ENCODE peak calls at places on chromosomes 1 and 21, in ten cellular contexts. Q, O, C, G, E, N, D, V, W and Y are unnamed samples.

GRCh38 chr1:114341886-114342285 is 169.1 kb downstream of the TRIM33 start:
- DNase-seq in Q (no peak), O (no peak), C (peak), G (no peak), E (no peak), N (no peak), D (no peak), V (no peak), W (no peak), Y (peak)

GRCh38 chr1:117825414-117825813 is 104.0 kb downstream of the GDAP2 start:
- DNase-seq in Q (no peak), O (no peak), C (no peak), G (no peak), E (no peak), N (no peak), D (no peak), V (no peak), W (no peak), Y (no peak)

GRCh38 chr1:53368314-53369033 is 40.6 kb upstream of the LRP8 start:
- DNase-seq in Q (no peak), O (no peak), C (no peak), G (peak), E (peak), N (no peak), D (no peak), V (no peak), W (no peak), Y (no peak)

GRCh38 chr1:2314297-2314802 is 77.0 kb downstream of the MORN1 start:
- DNase-seq in Q (peak), O (peak), C (peak), G (peak), E (peak), N (peak), D (no peak), V (peak), W (peak), Y (peak)

GRCh38 chr1:201954263-201955008 is 867 bp upstream of the TIMM17A start:
- DNase-seq in Q (no peak), O (no peak), C (no peak), G (no peak), E (no peak), N (no peak), D (no peak), V (no peak), W (no peak), Y (no peak)

GRCh38 chr1:107262472-107263286 is 121.8 kb downstream of the NTNG1 start:
- DNase-seq in Q (no peak), O (no peak), C (peak), G (no peak), E (no peak), N (no peak), D (no peak), V (no peak), W (no peak), Y (no peak)

GRCh38 chr1:154325583-154326545 is 539 bp downstream of the ATP8B2 start:
- DNase-seq in Q (peak), O (peak), C (peak), G (peak), E (peak), N (peak), D (no peak), V (peak), W (peak), Y (peak)

GRCh38 chr1:90407737-90408136 is 309.4 kb downstream of the BARHL2 start:
- DNase-seq in Q (no peak), O (no peak), C (no peak), G (no peak), E (no peak), N (no peak), D (no peak), V (no peak), W (no peak), Y (no peak)

GRCh38 chr1:94029135-94029993 is 91.6 kb downstream of the ABCA4 start:
- DNase-seq in Q (no peak), O (no peak), C (no peak), G (no peak), E (no peak), N (no peak), D (no peak), V (no peak), W (no peak), Y (no peak)

GRCh38 chr21:31862078-31862477 is 10.7 kb upstream of the HUNK start:
- DNase-seq in Q (no peak), O (no peak), C (no peak), G (no peak), E (no peak), N (no peak), D (no peak), V (no peak), W (no peak), Y (no peak)

GRCh38 chr1:30310966-30311742 is 412.2 kb downstream of the MATN1 start:
- DNase-seq in Q (no peak), O (no peak), C (no peak), G (peak), E (no peak), N (no peak), D (no peak), V (no peak), W (no peak), Y (no peak)

GRCh38 chr1:75632350-75632949 is 21.5 kb upstream of the SLC44A5 start:
- DNase-seq in Q (peak), O (peak), C (peak), G (no peak), E (no peak), N (peak), D (no peak), V (no peak), W (peak), Y (peak)

GRCh38 chr1:20430355-20431290 is 55.4 kb downstream of the CAMK2N1 start:
- DNase-seq in Q (peak), O (peak), C (no peak), G (no peak), E (peak), N (peak), D (no peak), V (peak), W (no peak), Y (peak)

GRCh38 chr1:230937370-230937769 is 41.3 kb downstream of the TTC13 start:
- DNase-seq in Q (no peak), O (peak), C (peak), G (no peak), E (no peak), N (peak), D (no peak), V (no peak), W (no peak), Y (peak)

GRCh38 chr1:167052389-167052788 is 37.8 kb downstream of the GPA33 start:
- DNase-seq in Q (peak), O (no peak), C (no peak), G (no peak), E (no peak), N (no peak), D (no peak), V (no peak), W (no peak), Y (peak)

GRCh38 chr1:221419513-221420088 is 322.3 kb downstream of the DUSP10 start:
- DNase-seq in Q (no peak), O (peak), C (peak), G (no peak), E (no peak), N (peak), D (no peak), V (no peak), W (no peak), Y (peak)

GRCh38 chr1:67618285-67619018 is 66.5 kb upstream of the GADD45A start:
- DNase-seq in Q (peak), O (peak), C (peak), G (peak), E (peak), N (peak), D (no peak), V (no peak), W (peak), Y (peak)

GRCh38 chr1:168431882-168432281 is 111.9 kb downstream of the XCL2 start:
- DNase-seq in Q (no peak), O (no peak), C (no peak), G (no peak), E (no peak), N (no peak), D (no peak), V (no peak), W (no peak), Y (no peak)

GRCh38 chr1:43994794-43995790 is 3.7 kb downstream of the CCDC24 start:
- DNase-seq in Q (peak), O (no peak), C (no peak), G (no peak), E (no peak), N (peak), D (no peak), V (peak), W (no peak), Y (peak)

GRCh38 chr21:25360593-25360992 is 246.7 kb downstream of the MRPL39 start:
- DNase-seq in Q (no peak), O (no peak), C (no peak), G (no peak), E (no peak), N (no peak), D (no peak), V (no peak), W (no peak), Y (peak)

GRCh38 chr1:153339802-153340201 is 8.8 kb downstream of the PGLYRP4 start:
- DNase-seq in Q (no peak), O (no peak), C (no peak), G (no peak), E (no peak), N (no peak), D (no peak), V (no peak), W (no peak), Y (no peak)

GRCh38 chr21:45094412-45094811 is 20.0 kb downstream of the ADARB1 start:
- DNase-seq in Q (no peak), O (no peak), C (no peak), G (no peak), E (no peak), N (no peak), D (no peak), V (no peak), W (no peak), Y (no peak)

GRCh38 chr1:156124557-156125483 is 10.3 kb downstream of the LMNA start:
- DNase-seq in Q (no peak), O (no peak), C (peak), G (peak), E (no peak), N (peak), D (no peak), V (peak), W (no peak), Y (no peak)

GRCh38 chr1:32234792-32235191 is 12.2 kb upstream of the FAM167B start:
- DNase-seq in Q (no peak), O (no peak), C (no peak), G (no peak), E (no peak), N (no peak), D (no peak), V (no peak), W (no peak), Y (no peak)

GRCh38 chr1:2580691-2581090 is 5.9 kb upstream of the PRXL2B start:
- DNase-seq in Q (no peak), O (no peak), C (no peak), G (no peak), E (no peak), N (no peak), D (no peak), V (no peak), W (no peak), Y (no peak)

GRCh38 chr1:7285856-7286454 is 485.1 kb upstream of the VAMP3 start:
- DNase-seq in Q (no peak), O (no peak), C (no peak), G (no peak), E (no peak), N (no peak), D (no peak), V (no peak), W (no peak), Y (no peak)

GRCh38 chr1:7991504-7992440 is 30.3 kb downstream of the PARK7 start:
- DNase-seq in Q (no peak), O (peak), C (no peak), G (no peak), E (no peak), N (no peak), D (no peak), V (no peak), W (no peak), Y (no peak)

GRCh38 chr1:115654663-115655306 is 13.0 kb downstream of the VANGL1 start:
- DNase-seq in Q (no peak), O (peak), C (peak), G (peak), E (no peak), N (peak), D (no peak), V (no peak), W (no peak), Y (no peak)

GRCh38 chr1:21254335-21254951 is 35.8 kb downstream of the ECE1 start:
- DNase-seq in Q (peak), O (peak), C (no peak), G (peak), E (peak), N (peak), D (no peak), V (peak), W (peak), Y (peak)

GRCh38 chr1:153400244-153400643 is 9.4 kb upstream of the S100A8 start:
- DNase-seq in Q (no peak), O (no peak), C (no peak), G (no peak), E (no peak), N (peak), D (no peak), V (no peak), W (no peak), Y (no peak)

GRCh38 chr1:12161662-12162458 is 4.9 kb upstream of the TNFRSF1B start:
- DNase-seq in Q (peak), O (peak), C (peak), G (peak), E (peak), N (peak), D (peak), V (peak), W (peak), Y (peak)

GRCh38 chr1:30449428-30450147 is 273.8 kb downstream of the MATN1 start:
- DNase-seq in Q (no peak), O (no peak), C (no peak), G (no peak), E (no peak), N (no peak), D (no peak), V (no peak), W (no peak), Y (no peak)

DNA sequence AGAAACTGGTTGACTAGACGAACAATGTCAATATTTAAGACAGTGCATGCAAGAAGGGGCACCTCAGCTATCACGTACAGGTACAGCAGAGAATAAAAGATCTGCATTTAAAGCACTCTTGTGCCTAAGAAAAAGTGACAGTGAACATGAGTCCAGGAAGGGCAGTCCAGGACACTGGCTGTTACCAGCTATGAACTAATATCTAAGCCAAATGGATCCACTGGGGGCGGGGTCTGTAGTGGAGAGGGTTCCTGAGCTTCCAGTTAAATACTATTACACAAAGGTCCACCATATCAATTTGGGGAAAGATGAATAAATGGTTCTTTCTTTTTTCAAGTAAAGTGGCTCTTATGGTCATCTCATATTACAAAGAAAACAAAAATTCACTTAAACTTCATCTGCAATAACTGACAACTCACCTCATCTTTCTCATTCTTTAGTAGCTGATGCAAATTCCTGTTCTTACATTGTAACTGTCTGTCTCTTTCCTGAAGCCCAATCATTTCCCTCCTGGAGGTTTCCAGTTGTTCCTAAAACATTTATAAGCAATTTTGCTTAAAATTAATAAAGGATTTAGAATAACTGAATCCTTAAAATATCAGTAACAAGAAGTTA is 24.5 kb downstream of the SSX2IP start:
- DNase-seq in Q (no peak), O (peak), C (peak), G (no peak), E (no peak), N (no peak), D (no peak), V (no peak), W (no peak), Y (peak)
- H3K4me3 ChIP-seq in Q (no peak), O (no peak), C (no peak), G (no peak), E (no peak), N (no peak), D (no peak), V (no peak), W (no peak), Y (no peak)

GRCh38 chr1:16242556-16243407 is 5.8 kb upstream of the CPLANE2 start:
- DNase-seq in Q (no peak), O (no peak), C (no peak), G (no peak), E (no peak), N (no peak), D (no peak), V (no peak), W (no peak), Y (no peak)

GRCh38 chr1:16245476-16246196 is 8.7 kb upstream of the CPLANE2 start:
- DNase-seq in Q (no peak), O (no peak), C (no peak), G (no peak), E (no peak), N (no peak), D (no peak), V (no peak), W (no peak), Y (no peak)

GRCh38 chr1:16243936-16244649 is 7.1 kb upstream of the CPLANE2 start:
- DNase-seq in Q (peak), O (peak), C (peak), G (peak), E (peak), N (peak), D (peak), V (peak), W (peak), Y (peak)

GRCh38 chr1:16243408-16243690 is 6.4 kb upstream of the CPLANE2 start:
- DNase-seq in Q (no peak), O (no peak), C (no peak), G (no peak), E (no peak), N (no peak), D (no peak), V (no peak), W (no peak), Y (no peak)

GRCh38 chr1:16244650-16245285 is 7.8 kb upstream of the CPLANE2 start:
- DNase-seq in Q (no peak), O (no peak), C (no peak), G (no peak), E (no peak), N (no peak), D (no peak), V (no peak), W (no peak), Y (no peak)
- TF ChIP-seq CTCF in Q (no peak), O (no peak), C (no peak), G (no peak), E (no peak), N (no peak), D (no peak), V (peak), W (no peak), Y (no peak)

GRCh38 chr1:15696956-15697521 is 12.9 kb downstream of the PLEKHM2 start:
- DNase-seq in Q (no peak), O (no peak), C (no peak), G (no peak), E (no peak), N (no peak), D (peak), V (no peak), W (no peak), Y (no peak)
- H3K4me3 ChIP-seq in Q (no peak), O (no peak), C (no peak), G (no peak), E (no peak), N (no peak), D (peak), V (no peak), W (no peak), Y (no peak)

GRCh38 chr1:237591353-237591752 is 299.4 kb downstream of the ZP4 start:
- DNase-seq in Q (no peak), O (no peak), C (no peak), G (no peak), E (no peak), N (no peak), D (no peak), V (no peak), W (no peak), Y (no peak)
- TF ChIP-seq CTCF in Q (no peak), O (no peak), C (no peak), G (no peak), E (no peak), N (no peak), D (no peak), V (no peak), W (no peak), Y (no peak)